ENCODE peak calls at places on chromosomes 6 and 20, in ten cellular contexts. O, C, Q, S, N, U, Z, F, G and J are unnamed samples.

GRCh38 chr20:38216201-38216600 is 44.3 kb downstream of the KIAA1755 start:
- DNase-seq in O (no peak), C (no peak), Q (no peak), S (no peak), N (no peak), U (no peak), Z (no peak), F (no peak), G (no peak), J (no peak)

GRCh38 chr20:8073024-8073832 is 53.7 kb upstream of the TMX4 start:
- DNase-seq in O (no peak), C (no peak), Q (no peak), S (peak), N (no peak), U (no peak), Z (peak), F (no peak), G (no peak), J (no peak)

GRCh38 chr6:71290611-71291010 is 2.0 kb downstream of the OGFRL1 start:
- DNase-seq in O (no peak), C (no peak), Q (no peak), S (no peak), N (no peak), U (no peak), Z (no peak), F (no peak), G (no peak), J (no peak)

GRCh38 chr6:36349240-36349639 is 12.6 kb upstream of the BNIP5 start:
- DNase-seq in O (no peak), C (no peak), Q (peak), S (no peak), N (no peak), U (no peak), Z (peak), F (no peak), G (peak), J (no peak)

GRCh38 chr20:4929686-4930397 is 71.5 kb downstream of the SLC23A2 start:
- DNase-seq in O (no peak), C (no peak), Q (no peak), S (peak), N (no peak), U (no peak), Z (no peak), F (no peak), G (no peak), J (no peak)

GRCh38 chr6:107539409-107539808 is 49.5 kb downstream of the SOBP start:
- DNase-seq in O (no peak), C (no peak), Q (peak), S (no peak), N (no peak), U (no peak), Z (no peak), F (no peak), G (peak), J (peak)

GRCh38 chr6:34324738-34325444 is 67.6 kb downstream of the NUDT3 start:
- DNase-seq in O (no peak), C (no peak), Q (no peak), S (no peak), N (peak), U (peak), Z (no peak), F (no peak), G (no peak), J (no peak)

GRCh38 chr6:55528624-55529023 is 50.4 kb downstream of the HMGCLL1 start:
- DNase-seq in O (no peak), C (no peak), Q (no peak), S (peak), N (no peak), U (peak), Z (peak), F (no peak), G (peak), J (no peak)

GRCh38 chr6:134853111-134854055 is 96.5 kb downstream of the ALDH8A1 start:
- DNase-seq in O (no peak), C (no peak), Q (no peak), S (peak), N (no peak), U (no peak), Z (no peak), F (no peak), G (no peak), J (no peak)

GRCh38 chr6:140185991-140186390 is 811.5 kb upstream of the CITED2 start:
- DNase-seq in O (no peak), C (no peak), Q (no peak), S (no peak), N (no peak), U (no peak), Z (no peak), F (no peak), G (no peak), J (no peak)

GRCh38 chr6:35736293-35736894 is 438 bp upstream of the ARMC12 start:
- DNase-seq in O (peak), C (peak), Q (peak), S (peak), N (peak), U (peak), Z (peak), F (no peak), G (peak), J (peak)

GRCh38 chr6:47525330-47526057 is 47.9 kb downstream of the CD2AP start:
- DNase-seq in O (no peak), C (no peak), Q (no peak), S (no peak), N (no peak), U (no peak), Z (peak), F (no peak), G (no peak), J (no peak)

GRCh38 chr6:11609324-11610071 is 71.9 kb downstream of the TMEM170B start:
- DNase-seq in O (no peak), C (no peak), Q (no peak), S (peak), N (peak), U (peak), Z (peak), F (no peak), G (no peak), J (no peak)

GRCh38 chr6:53862517-53863457 is 68.0 kb downstream of the LRRC1 start:
- DNase-seq in O (no peak), C (no peak), Q (no peak), S (peak), N (no peak), U (peak), Z (peak), F (no peak), G (no peak), J (no peak)

GRCh38 chr20:33568378-33569289 is 78.7 kb downstream of the CBFA2T2 start:
- DNase-seq in O (no peak), C (no peak), Q (peak), S (no peak), N (peak), U (no peak), Z (peak), F (peak), G (peak), J (no peak)